ENCODE peak calls at places on chromosome 22, in seven cellular contexts. E, T, L, G, U, V and M are unnamed samples.

GRCh38 chr22:35930933-35931332 is 97.7 kb downstream of the RBFOX2 start:
- DNase-seq in V (no peak), G (no peak), T (no peak), L (peak; percentile 29), U (peak; percentile 24), E (peak; percentile 80), M (no peak)

GRCh38 chr22:49930596-49931412 is 12.4 kb downstream of the CRELD2 start:
- DNase-seq in E (peak; percentile 66), G (peak; percentile 74), U (peak; percentile 79), T (no peak), L (no peak), V (peak; percentile 74), M (peak; percentile 64)

GRCh38 chr22:41288245-41288946 is 2.4 kb upstream of the RANGAP1 start:
- DNase-seq in L (peak; percentile 71), V (no peak), G (no peak), U (no peak), E (peak; percentile 88), T (no peak), M (no peak)

GRCh38 chr22:36351921-36352774 is 35.6 kb downstream of the MYH9 start:
- DNase-seq in T (no peak), E (no peak), L (no peak), U (no peak), V (no peak), G (peak; percentile 83), M (no peak)

GRCh38 chr22:48782817-48783511 is 1044.7 kb downstream of the BRD1 start:
- DNase-seq in U (peak; percentile 38), V (no peak), L (peak; percentile 10), E (no peak), G (no peak), T (no peak), M (no peak)

GRCh38 chr22:17258015-17258827 is 39.0 kb upstream of the ADA2 start:
- DNase-seq in E (no peak), L (no peak), U (peak; percentile 69), V (peak; percentile 87), T (peak; percentile 61), G (peak; percentile 59), M (peak; percentile 45)

GRCh38 chr22:36022162-36022561 is 6.5 kb downstream of the RBFOX2 start:
- DNase-seq in T (no peak), U (no peak), L (no peak), E (peak; percentile 90), V (no peak), G (no peak), M (no peak)

GRCh38 chr22:29872989-29873388 is 10.0 kb upstream of the MTMR3 start:
- DNase-seq in L (no peak), E (no peak), U (no peak), T (no peak), V (no peak), G (no peak), M (no peak)

GRCh38 chr22:16959345-16959930 is 48.6 kb downstream of the GAB4 start:
- DNase-seq in E (no peak), T (no peak), U (no peak), V (no peak), L (no peak), G (no peak), M (no peak)

GRCh38 chr22:45865561-45866397 is 111.2 kb downstream of the WNT7B start:
- DNase-seq in U (no peak), T (no peak), L (no peak), V (no peak), G (no peak), E (no peak), M (peak; percentile 10)
- TF ChIP-seq CTCF in U (no peak), T (no peak), L (no peak), V (no peak), G (no peak), E (no peak), M (no peak)

GRCh38 chr22:39314251-39314971 is 5.0 kb downstream of the RPL3 start:
- DNase-seq in V (no peak), T (no peak), U (no peak), L (no peak), G (no peak), E (no peak), M (no peak)
- H3K4me3 ChIP-seq in V (no peak overlapping the region), T (no peak overlapping the region), U (no peak overlapping the region), L (peak overlapping the region; percentile 99), G (no peak overlapping the region), E (no peak overlapping the region), M (no peak overlapping the region)

GRCh38 chr22:25060522-25061071 is 108.1 kb downstream of the KIAA1671 start:
- DNase-seq in U (no peak), V (no peak), G (no peak), T (no peak), E (no peak), L (no peak), M (no peak)
- TF ChIP-seq CTCF in U (peak; percentile 29), V (no peak), G (peak; percentile 41), T (peak; percentile 40), E (no peak), L (no peak), M (no peak)

DNA sequence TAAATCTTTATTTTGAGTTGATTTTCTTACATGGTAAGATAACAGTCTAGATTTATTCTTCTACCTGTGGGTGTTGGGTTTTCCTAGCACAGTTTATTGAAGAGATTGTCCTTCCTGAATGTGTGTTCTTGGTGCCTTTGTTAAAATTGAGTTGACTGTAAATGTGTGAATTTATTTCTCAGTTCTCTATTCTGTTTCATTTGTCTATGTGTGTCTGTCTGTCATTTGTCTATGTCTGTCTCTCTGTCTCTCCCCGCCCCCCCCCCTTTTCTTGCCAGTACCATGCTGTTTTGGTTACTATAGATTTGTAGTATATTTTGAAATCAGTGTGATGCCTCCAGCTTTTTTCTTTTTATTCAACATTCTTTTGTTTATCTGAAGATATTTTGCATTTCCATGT is 114.7 kb upstream of the SERPIND1 start:
- DNase-seq in T (no peak), V (no peak), E (no peak), G (no peak), L (no peak), U (no peak), M (no peak)
- H3K4me3 ChIP-seq in T (no peak overlapping the region), V (no peak overlapping the region), E (no peak overlapping the region), G (no peak overlapping the region), L (no peak overlapping the region), U (no peak overlapping the region), M (no peak overlapping the region)

DNA sequence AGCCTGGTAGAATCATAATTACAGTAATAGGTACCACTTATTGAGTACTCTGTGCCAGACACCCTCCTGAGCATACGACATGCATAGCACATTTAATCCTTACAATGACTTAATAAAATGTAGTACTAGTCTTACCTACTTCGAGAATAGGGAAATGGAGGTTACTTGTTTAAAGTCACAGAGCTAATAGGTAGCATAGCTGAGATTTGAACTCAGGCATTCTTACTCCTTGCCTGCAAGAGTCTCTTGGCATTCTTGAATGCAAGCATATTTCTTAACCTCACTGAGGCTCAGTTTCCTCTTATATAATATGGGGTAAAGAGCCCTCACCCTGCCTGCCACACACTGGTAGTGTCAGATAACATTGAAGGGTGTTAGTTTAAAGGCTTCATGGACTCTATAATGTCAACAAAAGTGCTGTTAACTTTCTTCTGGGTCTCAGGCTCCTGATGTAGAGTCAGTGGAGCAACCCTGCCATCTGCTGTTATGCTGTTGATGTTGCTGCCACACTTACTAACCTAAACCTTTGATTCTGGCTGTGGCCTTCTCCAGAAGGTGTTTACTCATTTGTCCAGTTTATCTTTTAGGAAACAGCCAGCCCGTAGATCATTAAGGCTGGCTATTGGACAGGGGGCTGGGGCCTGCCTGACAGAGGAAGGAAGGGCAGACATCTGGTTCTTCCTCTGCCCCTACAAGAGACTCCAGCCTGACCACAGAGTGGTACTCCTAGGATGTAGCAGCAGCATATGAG is 18.9 kb downstream of the LIMK2 start:
- DNase-seq in G (no peak), E (peak; percentile 74), U (peak; percentile 35), T (no peak), V (no peak), L (no peak), M (peak; percentile 44)
- TF ChIP-seq CTCF in G (peak; percentile 89), E (peak; percentile 91), U (peak; percentile 77), T (peak; percentile 85), V (peak; percentile 68), L (peak; percentile 50), M (peak; percentile 64)

DNA sequence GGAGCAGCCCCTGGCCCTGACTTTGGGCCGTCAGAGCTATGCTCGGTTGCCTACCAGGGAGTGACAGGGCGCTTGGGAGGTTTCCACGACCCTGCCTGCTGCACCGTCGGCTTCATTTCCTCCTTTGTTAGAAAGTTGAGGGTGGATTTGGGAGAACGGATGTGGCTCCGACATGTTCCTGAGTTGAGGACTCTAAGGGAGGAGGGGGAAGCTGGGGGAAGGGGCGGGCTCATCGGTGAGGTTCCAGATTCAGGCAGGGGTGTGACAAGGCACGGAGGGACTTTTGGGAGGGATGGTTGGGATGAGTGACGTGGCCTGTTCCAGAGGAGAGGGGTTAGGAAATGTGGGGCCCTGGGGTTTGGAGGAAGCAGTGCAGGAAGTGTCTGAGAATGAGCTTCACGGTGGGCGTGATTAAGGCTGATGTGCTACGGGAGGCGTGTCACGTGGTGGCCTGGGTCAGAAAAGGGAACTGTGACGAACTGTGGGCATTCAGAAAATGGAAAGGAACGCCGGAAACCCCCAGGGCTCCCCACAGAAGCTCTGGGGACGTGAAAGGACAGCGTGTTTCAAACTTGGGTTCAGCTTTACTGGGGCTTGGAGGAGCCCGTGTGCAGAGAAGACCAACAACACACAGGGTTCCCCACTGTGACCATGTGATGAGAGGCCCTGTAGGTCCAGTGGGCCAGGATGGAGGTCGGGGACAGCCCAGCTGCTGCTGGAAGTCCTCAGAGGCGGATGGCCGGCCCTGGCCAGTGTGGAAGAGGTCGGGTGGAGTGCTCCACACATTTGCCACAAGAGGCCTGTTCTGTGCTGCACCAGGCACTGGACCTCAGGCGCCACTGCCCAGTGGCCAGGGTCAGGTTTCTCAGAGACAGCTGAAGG is 2.8 kb downstream of the PARVB start:
- DNase-seq in E (peak; percentile 63), T (peak; percentile 72), L (no peak), U (no peak), V (no peak), G (peak; percentile 80), M (peak; percentile 60)
- H3K4me3 ChIP-seq in E (no peak overlapping the region), T (peak overlapping the region; percentile 74), L (no peak overlapping the region), U (no peak overlapping the region), V (no peak overlapping the region), G (peak overlapping the region; percentile 9), M (no peak overlapping the region)